ENCODE peak calls at places on chromosomes 7 and 10, in six cellular contexts. U is ovary; G is left ventricle myocardium inferior; M is CD8-positive, alpha-beta T cell; I is colonic mucosa; F is spleen. S is an unnamed sample.

GRCh38 chr7:117219485-117219884 is 103.4 kb downstream of the WNT2 start:
- DNase-seq in U (no peak), G (no peak), M (no peak), I (no peak), F (no peak), S (no peak)

GRCh38 chr10:63605568-63605967 is 84.4 kb downstream of the REEP3 start:
- DNase-seq in U (no peak), G (no peak), M (no peak), I (no peak), F (no peak), S (peak)

GRCh38 chr7:50674896-50675835 is 107.5 kb downstream of the GRB10 start:
- DNase-seq in U (no peak), G (no peak), M (no peak), I (no peak), F (no peak), S (no peak)

GRCh38 chr10:7405637-7406036 is 5.2 kb downstream of the SFMBT2 start:
- DNase-seq in U (no peak), G (no peak), M (no peak), I (no peak), F (no peak), S (no peak)

GRCh38 chr10:50224330-50224952 is 26.9 kb downstream of the ASAH2 start:
- DNase-seq in U (no peak), G (no peak), M (no peak), I (peak), F (no peak), S (peak)

GRCh38 chr7:45687721-45688120 is 113.6 kb downstream of the ADCY1 start:
- DNase-seq in U (peak), G (no peak), M (no peak), I (peak), F (peak), S (no peak)

GRCh38 chr7:128830231-128831177 is at the start of gene FLNC:
- DNase-seq in U (peak), G (peak), M (no peak), I (no peak), F (peak), S (peak)

GRCh38 chr7:116441534-116441933 is 58.0 kb upstream of the CAV2 start:
- DNase-seq in U (no peak), G (no peak), M (no peak), I (no peak), F (no peak), S (no peak)

GRCh38 chr7:132411142-132411541 is 165.1 kb downstream of the PLXNA4 start:
- DNase-seq in U (no peak), G (no peak), M (no peak), I (no peak), F (peak), S (no peak)

GRCh38 chr7:22138106-22138505 is 192.4 kb upstream of the CDCA7L start:
- DNase-seq in U (no peak), G (no peak), M (no peak), I (no peak), F (no peak), S (no peak)

GRCh38 chr7:73742753-73743641 is 4.4 kb upstream of the ABHD11 start:
- DNase-seq in U (peak), G (no peak), M (no peak), I (peak), F (peak), S (peak)

GRCh38 chr7:134545918-134546317 is 3.0 kb upstream of the AKR1B15 start:
- DNase-seq in U (no peak), G (no peak), M (no peak), I (no peak), F (no peak), S (no peak)

GRCh38 chr7:80060218-80060806 is 74.3 kb upstream of the GNAI1 start:
- DNase-seq in U (no peak), G (no peak), M (no peak), I (no peak), F (no peak), S (peak)

GRCh38 chr7:132249591-132249971 is 326.7 kb downstream of the PLXNA4 start:
- DNase-seq in U (no peak), G (no peak), M (no peak), I (peak), F (no peak), S (peak)

GRCh38 chr10:11208908-11209809 is 191.5 kb downstream of the CELF2 start:
- DNase-seq in U (no peak), G (no peak), M (no peak), I (no peak), F (no peak), S (no peak)

GRCh38 chr10:17022898-17023297 is 106.7 kb downstream of the CUBN start:
- DNase-seq in U (no peak), G (no peak), M (no peak), I (no peak), F (no peak), S (peak)

GRCh38 chr7:101989101-101989500 is 171.7 kb downstream of the CUX1 start:
- DNase-seq in U (no peak), G (no peak), M (no peak), I (no peak), F (no peak), S (no peak)

GRCh38 chr10:11901454-11902431 is 78.6 kb downstream of the PROSER2 start:
- DNase-seq in U (no peak), G (no peak), M (no peak), I (no peak), F (peak), S (peak)

GRCh38 chr7:118858651-118859149 is 634.2 kb downstream of the ANKRD7 start:
- DNase-seq in U (no peak), G (no peak), M (no peak), I (no peak), F (peak), S (no peak)

GRCh38 chr10:31866118-31866670 is 62.4 kb downstream of the ARHGAP12 start:
- DNase-seq in U (no peak), G (no peak), M (no peak), I (peak), F (no peak), S (peak)

GRCh38 chr7:155804897-155805825 is 7.1 kb downstream of the SHH start:
- DNase-seq in U (peak), G (peak), M (peak), I (peak), F (peak), S (peak)

GRCh38 chr7:38185395-38185920 is 7.4 kb downstream of the STARD3NL start:
- DNase-seq in U (no peak), G (no peak), M (no peak), I (no peak), F (no peak), S (no peak)

GRCh38 chr7:71414490-71414889 is 282.5 kb downstream of the GALNT17 start:
- DNase-seq in U (no peak), G (peak), M (no peak), I (no peak), F (no peak), S (peak)

GRCh38 chr7:49980414-49980813 is 112.6 kb downstream of the ZPBP start:
- DNase-seq in U (no peak), G (no peak), M (no peak), I (no peak), F (no peak), S (no peak)

GRCh38 chr10:11425672-11426071 is 185.8 kb downstream of the USP6NL start:
- DNase-seq in U (no peak), G (no peak), M (no peak), I (no peak), F (no peak), S (peak)

GRCh38 chr10:21191512-21191911 is 294.4 kb upstream of the NEBL start:
- DNase-seq in U (no peak), G (no peak), M (no peak), I (no peak), F (no peak), S (no peak)

GRCh38 chr7:121531175-121532070 is 135.3 kb upstream of the FAM3C start:
- DNase-seq in U (no peak), G (no peak), M (no peak), I (no peak), F (no peak), S (peak)

GRCh38 chr7:69962077-69962855 is 364.0 kb downstream of the AUTS2 start:
- DNase-seq in U (peak), G (peak), M (no peak), I (no peak), F (no peak), S (no peak)

GRCh38 chr10:101614957-101615759 is 27.0 kb downstream of the DPCD start:
- DNase-seq in U (no peak), G (no peak), M (no peak), I (no peak), F (no peak), S (peak)

GRCh38 chr7:17234398-17235021 is 63.9 kb upstream of the AHR start:
- DNase-seq in U (no peak), G (no peak), M (peak), I (peak), F (no peak), S (peak)

GRCh38 chr10:36446873-36447272 is 678.5 kb upstream of the ANKRD30A start:
- DNase-seq in U (no peak), G (peak), M (no peak), I (no peak), F (no peak), S (no peak)

GRCh38 chr7:80313716-80314115 is 179.1 kb downstream of the GNAI1 start:
- DNase-seq in U (no peak), G (no peak), M (no peak), I (no peak), F (no peak), S (no peak)

GRCh38 chr10:132543916-132544743 is 6.5 kb downstream of the INPP5A start:
- DNase-seq in U (peak), G (peak), M (no peak), I (no peak), F (peak), S (no peak)

GRCh38 chr7:158495780-158496179 is 91.8 kb downstream of the PTPRN2 start:
- DNase-seq in U (no peak), G (no peak), M (no peak), I (no peak), F (peak), S (peak)

GRCh38 chr10:75776738-75777504 is 345.5 kb downstream of the LRMDA start:
- DNase-seq in U (no peak), G (no peak), M (no peak), I (no peak), F (no peak), S (no peak)

GRCh38 chr7:138008588-138009349 is 6.9 kb upstream of the CREB3L2 start:
- DNase-seq in U (no peak), G (no peak), M (no peak), I (peak), F (no peak), S (peak)

DNA sequence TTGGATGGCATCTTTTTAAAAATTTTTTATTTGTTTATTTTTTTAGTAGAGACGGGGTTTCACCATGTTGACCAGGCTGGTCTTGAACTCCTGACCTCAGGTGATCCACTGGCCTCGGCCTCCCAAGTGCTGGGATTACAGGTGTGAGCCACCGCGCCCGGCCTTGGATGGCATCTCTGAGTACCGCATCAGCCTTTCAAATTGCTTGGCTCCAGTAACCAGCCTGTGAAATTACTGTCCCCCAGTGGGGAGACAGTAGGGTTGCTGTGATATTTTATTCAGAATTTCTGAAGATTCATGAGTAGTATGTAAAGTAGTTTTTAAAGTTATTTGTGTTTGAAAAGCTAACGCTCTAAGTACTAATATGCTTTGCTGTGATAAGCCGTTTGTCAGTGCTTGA is 1.2 kb downstream of the NUB1 start:
- DNase-seq in U (no peak), G (no peak), M (no peak), I (no peak), F (no peak), S (no peak)
- H3K4me3 ChIP-seq in U (peak), G (peak), M (peak), I (peak), F (peak), S (peak)

GRCh38 chr10:79146611-79147130 is 77.9 kb downstream of the ZMIZ1 start:
- DNase-seq in U (peak), G (peak), M (no peak), I (peak), F (peak), S (no peak)
- TF ChIP-seq CTCF in U (peak), G (peak), M (no peak), I (no peak), F (peak), S (peak)

GRCh38 chr10:131445623-131446022 is 134.1 kb upstream of the TCERG1L start:
- DNase-seq in U (no peak), G (no peak), M (no peak), I (no peak), F (no peak), S (no peak)
- H3K4me3 ChIP-seq in U (no peak), G (no peak), M (no peak), I (no peak), F (no peak), S (no peak)

GRCh38 chr10:46282460-46283216 is 4.2 kb upstream of the ANTXRL start:
- DNase-seq in U (peak), G (peak), M (peak), I (peak), F (peak), S (peak)

GRCh38 chr10:46283945-46284285 is 2.9 kb upstream of the ANTXRL start:
- DNase-seq in U (no peak), G (no peak), M (no peak), I (no peak), F (peak), S (no peak)

GRCh38 chr10:46285300-46285699 is 1.5 kb upstream of the ANTXRL start:
- DNase-seq in U (no peak), G (no peak), M (no peak), I (no peak), F (no peak), S (no peak)

GRCh38 chr10:46284286-46285229 is 2.2 kb upstream of the ANTXRL start:
- DNase-seq in U (peak), G (peak), M (peak), I (peak), F (peak), S (peak)

GRCh38 chr10:46283217-46283944 is 3.4 kb upstream of the ANTXRL start:
- DNase-seq in U (no peak), G (no peak), M (no peak), I (no peak), F (no peak), S (no peak)
- TF ChIP-seq CTCF in U (no peak), G (no peak), M (no peak), I (no peak), F (no peak), S (no peak)

DNA sequence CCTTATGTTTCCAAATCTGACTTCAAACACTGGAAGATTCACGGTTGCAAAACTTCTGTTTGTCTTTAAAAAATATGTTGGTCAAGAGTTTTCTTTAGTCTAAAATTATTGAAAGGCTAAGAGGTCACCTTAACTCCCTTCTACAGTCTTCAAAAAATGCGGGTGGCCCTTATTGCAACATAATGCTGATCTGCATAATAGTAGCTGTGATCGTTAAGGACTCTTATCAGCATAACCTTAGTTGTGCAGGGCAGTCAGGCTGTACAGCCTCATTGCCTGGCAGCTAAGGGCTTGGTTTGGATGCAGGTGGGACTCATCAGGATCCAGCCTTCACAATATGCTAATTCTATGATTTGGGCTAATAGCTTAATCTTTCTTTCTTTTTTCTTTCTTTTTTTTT is 15.0 kb downstream of the KIAA1217 start:
- DNase-seq in U (no peak), G (no peak), M (no peak), I (no peak), F (no peak), S (peak)
- H3K4me3 ChIP-seq in U (no peak), G (no peak), M (no peak), I (no peak), F (no peak), S (no peak)

DNA sequence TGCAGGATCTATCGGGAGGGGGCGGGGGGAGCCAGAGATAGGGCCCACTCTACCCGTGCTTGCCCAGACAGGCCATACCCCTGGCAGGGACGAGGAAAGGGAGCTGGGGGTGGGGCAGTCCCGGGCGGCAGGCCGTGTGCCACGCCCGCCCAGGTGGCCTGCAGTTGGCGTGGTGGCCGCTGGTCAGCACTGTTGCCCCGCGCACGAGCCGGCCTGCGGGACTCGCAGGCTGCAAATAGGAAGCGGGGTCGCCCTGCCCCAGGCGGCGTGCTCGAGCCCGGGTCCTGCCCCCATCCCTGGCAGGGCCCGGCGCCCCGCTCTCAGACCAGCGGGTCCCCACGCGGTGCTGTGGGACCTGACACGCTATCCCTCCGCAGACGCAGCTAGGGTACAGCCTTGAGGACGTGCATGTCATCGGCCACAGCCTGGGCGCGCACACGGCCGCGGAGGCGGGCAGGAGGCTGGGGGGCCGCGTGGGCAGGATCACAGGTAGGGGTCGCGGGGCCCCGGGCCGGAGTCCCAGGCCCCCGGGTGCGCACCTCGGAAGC is 6.7 kb downstream of the PNLIPRP2 start:
- DNase-seq in U (peak), G (no peak), M (no peak), I (peak), F (no peak), S (peak)
- TF ChIP-seq CTCF in U (peak), G (peak), M (no peak), I (peak), F (peak), S (peak)

DNA sequence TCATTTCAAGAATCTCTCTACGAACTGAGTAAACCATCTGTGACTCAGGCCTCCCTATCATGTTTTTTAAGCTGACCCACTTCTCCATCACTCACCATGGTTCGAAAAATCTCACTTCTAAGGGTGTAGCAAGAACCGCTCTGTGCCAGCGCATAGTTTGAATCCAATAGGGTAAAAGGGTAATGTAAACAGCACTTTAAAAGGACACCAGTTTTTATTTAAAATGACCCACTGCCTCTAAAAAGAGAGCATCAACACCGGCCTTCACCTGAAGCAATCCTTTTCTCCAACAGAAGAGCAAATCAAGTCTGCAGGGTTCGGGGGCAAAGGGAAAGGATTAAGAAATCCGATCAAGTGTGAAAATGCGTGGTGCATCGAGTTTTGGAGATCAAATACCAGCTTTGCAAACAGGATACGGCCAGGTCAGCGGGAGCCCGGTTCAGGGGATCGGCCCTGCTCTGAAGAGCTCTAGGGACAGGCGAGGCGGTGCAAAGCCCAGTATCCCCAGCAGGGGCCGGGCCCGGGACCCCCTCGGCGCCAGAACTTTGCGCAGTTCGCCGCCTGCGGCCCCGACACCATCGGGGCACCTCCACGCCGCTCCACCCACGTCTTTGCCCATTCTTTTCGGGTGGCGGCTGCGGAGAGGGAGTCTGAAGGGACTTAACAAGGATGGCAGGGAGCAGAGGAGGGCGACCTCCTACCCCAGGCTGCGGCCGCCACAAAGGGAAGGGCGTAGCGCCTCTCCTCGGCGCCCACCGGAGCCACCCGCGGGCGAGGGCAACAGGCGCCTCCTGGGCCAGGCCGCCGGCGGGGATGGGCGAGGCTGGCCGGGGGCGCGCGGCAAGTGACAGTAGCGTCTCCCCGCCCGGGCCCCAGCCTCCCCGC is 840 bp downstream of the NMT2 start:
- DNase-seq in U (peak), G (peak), M (peak), I (peak), F (no peak), S (peak)
- H3K4me3 ChIP-seq in U (peak), G (peak), M (peak), I (peak), F (peak), S (peak)

GRCh38 chr10:96784253-96784652 is 47.8 kb upstream of the LCOR start:
- DNase-seq in U (no peak), G (no peak), M (no peak), I (no peak), F (no peak), S (no peak)

GRCh38 chr10:96791902-96792301 is 40.2 kb upstream of the LCOR start:
- DNase-seq in U (no peak), G (no peak), M (no peak), I (no peak), F (no peak), S (no peak)

GRCh38 chr10:96794786-96795733 is 37.0 kb upstream of the LCOR start:
- DNase-seq in U (no peak), G (no peak), M (no peak), I (peak), F (no peak), S (peak)

DNA sequence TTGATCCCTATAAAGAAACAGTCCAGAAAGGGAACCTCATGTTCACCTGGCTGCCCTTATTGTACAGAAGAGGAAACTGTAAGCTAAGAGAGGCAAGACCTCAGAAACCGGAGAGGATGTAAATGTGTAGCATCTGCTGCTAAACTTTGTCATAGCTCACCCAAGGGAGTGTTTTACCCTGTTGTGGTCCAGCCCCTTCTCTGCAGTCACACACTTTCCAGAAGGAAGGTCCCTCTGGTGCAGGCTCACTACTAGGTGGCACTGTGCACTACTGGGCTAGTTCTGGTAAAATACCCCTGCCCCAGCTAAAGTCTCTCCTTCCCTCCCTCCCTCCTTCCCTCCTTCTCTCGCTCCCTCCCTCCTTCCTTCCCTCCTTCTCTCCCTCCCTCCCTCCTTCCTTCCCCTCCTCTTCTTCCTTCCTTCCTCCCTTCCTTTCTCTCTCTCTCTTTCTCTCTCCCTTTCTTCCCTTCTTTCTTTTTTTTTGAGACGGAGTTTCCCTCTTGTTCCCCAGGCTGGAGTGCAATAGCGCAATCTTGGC is 42.5 kb upstream of the LCOR start:
- DNase-seq in U (peak), G (no peak), M (no peak), I (no peak), F (no peak), S (no peak)
- TF ChIP-seq CTCF in U (no peak), G (no peak), M (no peak), I (no peak), F (no peak), S (no peak)